ENCODE peak calls at places on chromosome 9, in nine cellular contexts. E, N, W, Y, K, L, V, O and H are unnamed samples.

GRCh38 chr9:134683714-134684374 is 42.2 kb downstream of the COL5A1 start:
- DNase-seq in E (no peak), N (no peak), W (no peak), Y (no peak), K (no peak), L (no peak), V (no peak), O (no peak), H (no peak)

GRCh38 chr9:114030364-114030763 is 47.7 kb downstream of the AMBP start:
- DNase-seq in E (no peak), N (no peak), W (no peak), Y (no peak), K (no peak), L (no peak), V (no peak), O (no peak), H (no peak)

GRCh38 chr9:31137151-31137849 is 1247.1 kb upstream of the ACO1 start:
- DNase-seq in E (no peak), N (no peak), W (no peak), Y (no peak), K (peak), L (peak), V (no peak), O (no peak), H (no peak)

GRCh38 chr9:65437724-65438123 is 152.7 kb upstream of the FOXD4L5 start:
- DNase-seq in E (no peak), N (no peak), W (no peak), Y (no peak), K (no peak), L (no peak), V (no peak), O (no peak), H (no peak)

GRCh38 chr9:6351757-6352156 is 23.6 kb downstream of the TPD52L3 start:
- DNase-seq in E (no peak), N (no peak), W (no peak), Y (no peak), K (no peak), L (no peak), V (no peak), O (no peak), H (no peak)

GRCh38 chr9:123679330-123679987 is 250.5 kb downstream of the DENND1A start:
- DNase-seq in E (no peak), N (no peak), W (no peak), Y (no peak), K (no peak), L (no peak), V (peak), O (no peak), H (peak)

GRCh38 chr9:121748727-121749546 is 97.5 kb downstream of the DAB2IP start:
- DNase-seq in E (no peak), N (no peak), W (no peak), Y (no peak), K (no peak), L (no peak), V (no peak), O (no peak), H (no peak)

GRCh38 chr9:126128494-126129142 is 198.0 kb upstream of the MVB12B start:
- DNase-seq in E (no peak), N (no peak), W (no peak), Y (no peak), K (no peak), L (no peak), V (no peak), O (no peak), H (peak)

GRCh38 chr9:22158983-22159382 is 149.9 kb upstream of the CDKN2B start:
- DNase-seq in E (no peak), N (no peak), W (peak), Y (peak), K (peak), L (peak), V (no peak), O (no peak), H (no peak)

GRCh38 chr9:125990793-125991220 is 243.6 kb downstream of the PBX3 start:
- DNase-seq in E (no peak), N (no peak), W (no peak), Y (no peak), K (no peak), L (no peak), V (no peak), O (no peak), H (no peak)

GRCh38 chr9:107907715-107908114 is 418.1 kb upstream of the KLF4 start:
- DNase-seq in E (no peak), N (no peak), W (peak), Y (no peak), K (no peak), L (no peak), V (no peak), O (no peak), H (no peak)

GRCh38 chr9:91177081-91177480 is 184.6 kb downstream of the AUH start:
- DNase-seq in E (no peak), N (no peak), W (no peak), Y (no peak), K (no peak), L (no peak), V (no peak), O (no peak), H (no peak)

GRCh38 chr9:123753011-123753410 is 176.9 kb downstream of the DENND1A start:
- DNase-seq in E (no peak), N (no peak), W (no peak), Y (no peak), K (no peak), L (no peak), V (no peak), O (no peak), H (no peak)

GRCh38 chr9:131366745-131367401 is 27.0 kb upstream of the PRRC2B start:
- DNase-seq in E (no peak), N (no peak), W (no peak), Y (no peak), K (peak), L (peak), V (no peak), O (no peak), H (peak)

GRCh38 chr9:22073349-22073748 is 64.2 kb upstream of the CDKN2B start:
- DNase-seq in E (no peak), N (no peak), W (no peak), Y (no peak), K (no peak), L (no peak), V (no peak), O (no peak), H (no peak)

GRCh38 chr9:113999256-114000062 is 78.6 kb downstream of the AMBP start:
- DNase-seq in E (no peak), N (no peak), W (no peak), Y (no peak), K (no peak), L (no peak), V (no peak), O (no peak), H (no peak)

GRCh38 chr9:124624735-124624992 is 117.5 kb upstream of the NR5A1 start:
- DNase-seq in E (no peak), N (no peak), W (no peak), Y (no peak), K (no peak), L (no peak), V (no peak), O (no peak), H (no peak)

GRCh38 chr9:72951520-72952393 is 1.1 kb downstream of the ALDH1A1 start:
- DNase-seq in E (no peak), N (no peak), W (no peak), Y (no peak), K (no peak), L (no peak), V (peak), O (no peak), H (no peak)

GRCh38 chr9:87119328-87119881 is 172.1 kb upstream of the GAS1 start:
- DNase-seq in E (no peak), N (no peak), W (no peak), Y (no peak), K (peak), L (peak), V (no peak), O (no peak), H (no peak)

GRCh38 chr9:13979941-13980318 is 334.0 kb downstream of the NFIB start:
- DNase-seq in E (no peak), N (no peak), W (no peak), Y (no peak), K (no peak), L (no peak), V (no peak), O (no peak), H (no peak)